ENCODE peak calls at places on chromosomes 6 and 20, in seven cellular contexts. X, Q, T, H, M, A and F are unnamed samples.

GRCh38 chr6:152261179-152261578 is 376.0 kb downstream of the SYNE1 start:
- DNase-seq in X (no peak), Q (no peak), T (no peak), H (no peak), M (no peak), A (no peak), F (no peak)

GRCh38 chr6:31557443-31558317 is 10.3 kb downstream of the NFKBIL1 start:
- DNase-seq in X (no peak), Q (no peak), T (no peak), H (no peak), M (no peak), A (no peak), F (no peak)

GRCh38 chr6:151240861-151241642 is 1.3 kb downstream of the AKAP12 start:
- DNase-seq in X (no peak), Q (peak), T (peak), H (peak), M (peak), A (no peak), F (no peak)

GRCh38 chr6:33126101-33126714 is 50.4 kb downstream of the HLA-DPB1 start:
- DNase-seq in X (peak), Q (peak), T (peak), H (peak), M (peak), A (no peak), F (no peak)

GRCh38 chr20:13447385-13448180 is 191.1 kb downstream of the TASP1 start:
- DNase-seq in X (no peak), Q (no peak), T (no peak), H (no peak), M (peak), A (no peak), F (no peak)

GRCh38 chr6:20757761-20758160 is 223.5 kb downstream of the CDKAL1 start:
- DNase-seq in X (no peak), Q (peak), T (no peak), H (no peak), M (no peak), A (no peak), F (peak)

GRCh38 chr6:157452096-157452495 is 71.1 kb downstream of the ZDHHC14 start:
- DNase-seq in X (no peak), Q (no peak), T (no peak), H (no peak), M (no peak), A (no peak), F (no peak)

GRCh38 chr6:42148058-42148457 is 5.6 kb upstream of the C6orf132 start:
- DNase-seq in X (no peak), Q (no peak), T (no peak), H (no peak), M (no peak), A (no peak), F (no peak)

GRCh38 chr20:62483613-62484468 is 8.0 kb upstream of the GATA5 start:
- DNase-seq in X (no peak), Q (no peak), T (no peak), H (no peak), M (no peak), A (no peak), F (no peak)

GRCh38 chr6:84762941-84763396 is 1.4 kb downstream of the TBX18 start:
- DNase-seq in X (no peak), Q (no peak), T (peak), H (no peak), M (no peak), A (no peak), F (no peak)

GRCh38 chr20:62984666-62985065 is 22.1 kb downstream of the BHLHE23 start:
- DNase-seq in X (no peak), Q (no peak), T (no peak), H (no peak), M (peak), A (no peak), F (no peak)

GRCh38 chr6:19753822-19754221 is 83.3 kb upstream of the ID4 start:
- DNase-seq in X (no peak), Q (no peak), T (no peak), H (no peak), M (no peak), A (no peak), F (no peak)

GRCh38 chr20:1301031-1301529 is 27.9 kb downstream of the SDCBP2 start:
- DNase-seq in X (no peak), Q (peak), T (peak), H (peak), M (no peak), A (no peak), F (no peak)

GRCh38 chr6:122530440-122531046 is 58.9 kb upstream of the SERINC1 start:
- DNase-seq in X (no peak), Q (peak), T (peak), H (peak), M (peak), A (peak), F (peak)

GRCh38 chr6:154481541-154482013 is 28.9 kb downstream of the CNKSR3 start:
- DNase-seq in X (no peak), Q (no peak), T (no peak), H (no peak), M (no peak), A (no peak), F (no peak)

GRCh38 chr6:108862479-108863191 is 14.4 kb downstream of the ARMC2 start:
- DNase-seq in X (no peak), Q (no peak), T (no peak), H (no peak), M (peak), A (no peak), F (no peak)

GRCh38 chr6:98024359-98024758 is 741.3 kb upstream of the MMS22L start:
- DNase-seq in X (no peak), Q (no peak), T (no peak), H (no peak), M (peak), A (no peak), F (no peak)

GRCh38 chr20:17536944-17537444 is 5.8 kb upstream of the BFSP1 start:
- DNase-seq in X (peak), Q (peak), T (peak), H (peak), M (peak), A (peak), F (no peak)

GRCh38 chr6:29705389-29706231 is 17.6 kb upstream of the HLA-F start:
- DNase-seq in X (no peak), Q (peak), T (peak), H (no peak), M (peak), A (no peak), F (peak)

GRCh38 chr20:25372584-25373336 is 17.9 kb downstream of the ABHD12 start:
- DNase-seq in X (no peak), Q (peak), T (no peak), H (no peak), M (no peak), A (no peak), F (peak)

GRCh38 chr6:35260642-35261570 is 1.4 kb downstream of the ZNF76 start:
- DNase-seq in X (no peak), Q (peak), T (no peak), H (no peak), M (no peak), A (no peak), F (no peak)

GRCh38 chr6:32752580-32752979 is 10.8 kb downstream of the HLA-DQB2 start:
- DNase-seq in X (no peak), Q (peak), T (no peak), H (no peak), M (no peak), A (no peak), F (no peak)

GRCh38 chr20:15236812-15237211 is 899.4 kb upstream of the FLRT3 start:
- DNase-seq in X (no peak), Q (peak), T (peak), H (peak), M (peak), A (peak), F (no peak)

GRCh38 chr6:110509617-110510231 is 33.3 kb upstream of the SLC22A16 start:
- DNase-seq in X (no peak), Q (peak), T (no peak), H (no peak), M (no peak), A (no peak), F (no peak)

GRCh38 chr6:145423936-145424335 is 311.4 kb downstream of the EPM2A start:
- DNase-seq in X (no peak), Q (no peak), T (no peak), H (no peak), M (no peak), A (no peak), F (no peak)

GRCh38 chr6:41939848-41940758 is 1.5 kb downstream of the CCND3 start:
- DNase-seq in X (no peak), Q (peak), T (peak), H (no peak), M (no peak), A (no peak), F (no peak)

GRCh38 chr20:4332466-4332865 is 317.1 kb upstream of the RNF24 start:
- DNase-seq in X (no peak), Q (no peak), T (no peak), H (no peak), M (no peak), A (no peak), F (no peak)

GRCh38 chr20:17971571-17972013 is 2.8 kb downstream of the MGME1 start:
- DNase-seq in X (no peak), Q (peak), T (no peak), H (no peak), M (no peak), A (no peak), F (peak)

GRCh38 chr6:90025418-90026089 is 131.3 kb downstream of the GJA10 start:
- DNase-seq in X (no peak), Q (peak), T (no peak), H (peak), M (no peak), A (no peak), F (peak)

GRCh38 chr20:36527331-36528125 is 13.8 kb upstream of the MYL9 start:
- DNase-seq in X (no peak), Q (no peak), T (no peak), H (no peak), M (no peak), A (no peak), F (no peak)

GRCh38 chr6:139443226-139444112 is 69.0 kb upstream of the CITED2 start:
- DNase-seq in X (no peak), Q (peak), T (no peak), H (no peak), M (no peak), A (no peak), F (no peak)

GRCh38 chr6:44338228-44339122 is 4.0 kb upstream of the SPATS1 start:
- DNase-seq in X (peak), Q (peak), T (peak), H (peak), M (peak), A (peak), F (no peak)

GRCh38 chr6:168000198-168001036 is 2.9 kb downstream of the KIF25 start:
- DNase-seq in X (no peak), Q (no peak), T (no peak), H (no peak), M (no peak), A (no peak), F (no peak)

GRCh38 chr6:24858154-24858801 is 59.6 kb upstream of the ARMH2 start:
- DNase-seq in X (peak), Q (peak), T (no peak), H (peak), M (no peak), A (peak), F (no peak)